ENCODE peak calls at places on chromosomes 11 and 22, in five cellular contexts. R is uterus; N is cardiac muscle cell; C is naive thymus-derived CD4-positive, alpha-beta T cell; S is memory B cell. L is an unnamed sample.

GRCh38 chr22:44522526-44523170 is 24.6 kb upstream of the RTL6 start:
- DNase-seq in S (no peak), C (no peak), N (no peak), R (no peak), L (no peak)

GRCh38 chr11:92245700-92246270 is 21.2 kb downstream of the FAT3 start:
- DNase-seq in S (no peak), N (no peak), C (no peak), R (no peak), L (no peak)

GRCh38 chr11:123357990-123358827 is 71.9 kb upstream of the GRAMD1B start:
- DNase-seq in S (no peak), C (no peak), R (no peak), N (peak; percentile 60), L (no peak)

GRCh38 chr22:41816241-41816640 is 15.8 kb downstream of the CCDC134 start:
- DNase-seq in R (no peak), N (no peak), C (no peak), S (no peak), L (no peak)

GRCh38 chr11:58530236-58530635 is 22.3 kb upstream of the OR5B21 start:
- DNase-seq in C (no peak), N (no peak), R (no peak), S (peak; percentile 12), L (no peak)

GRCh38 chr11:94968334-94968958 is 4.9 kb downstream of the CWC15 start:
- DNase-seq in R (no peak), S (no peak), C (no peak), N (peak; percentile 8), L (no peak)

GRCh38 chr22:31846161-31847115 is 92.6 kb downstream of the DEPDC5 start:
- DNase-seq in N (no peak), R (no peak), S (no peak), C (no peak), L (no peak)

GRCh38 chr11:45182902-45183301 is 36.5 kb downstream of the PRDM11 start:
- DNase-seq in R (no peak), S (no peak), C (no peak), N (peak; percentile 51), L (no peak)

GRCh38 chr11:123060265-123061000 is 1.5 kb downstream of the HSPA8 start:
- DNase-seq in R (no peak), C (no peak), S (no peak), N (no peak), L (no peak)

L was measured in brain pericyte.